ENCODE peak calls at places on chromosomes 7 and 10, in four cellular contexts. J is activated B cell treated with CpG ODN at 0.5 μM for 24 hours, F is neural crest cell, M is progenitor cell of endocrine pancreas. B is an unnamed sample.

GRCh38 chr10:15300145-15300544 is 70.9 kb downstream of the FAM171A1 start:
- DNase-seq in J (no peak), F (no peak), M (no peak), B (no peak)

GRCh38 chr10:86667421-86668181 is 710 bp upstream of the LDB3 start:
- DNase-seq in J (no peak), F (no peak), M (no peak), B (no peak)

GRCh38 chr7:144391823-144392255 is 11.7 kb downstream of the NOBOX start:
- DNase-seq in J (no peak), F (peak), M (no peak), B (no peak)

GRCh38 chr10:98916751-98917150 is 318.9 kb downstream of the HPSE2 start:
- DNase-seq in J (no peak), F (no peak), M (no peak), B (no peak)

GRCh38 chr10:35498693-35499092 is 106.4 kb upstream of the GJD4 start:
- DNase-seq in J (no peak), F (no peak), M (no peak), B (no peak)

GRCh38 chr10:90308223-90308622 is 549.6 kb downstream of the HTR7 start:
- DNase-seq in J (no peak), F (no peak), M (no peak), B (no peak)

GRCh38 chr10:23540401-23540800 is 101.5 kb downstream of the OTUD1 start:
- DNase-seq in J (no peak), F (no peak), M (no peak), B (no peak)

GRCh38 chr10:103542764-103543616 is 49.5 kb downstream of the NEURL1 start:
- DNase-seq in J (no peak), F (peak), M (no peak), B (no peak)

GRCh38 chr7:28993371-28993770 is 35.2 kb upstream of the TRIL start:
- DNase-seq in J (no peak), F (no peak), M (no peak), B (no peak)

GRCh38 chr7:79287976-79288375 is 165.5 kb downstream of the MAGI2 start:
- DNase-seq in J (no peak), F (no peak), M (no peak), B (no peak)

GRCh38 chr10:3803295-3803883 is 18.4 kb upstream of the KLF6 start:
- DNase-seq in J (no peak), F (no peak), M (no peak), B (peak)

GRCh38 chr10:35259769-35260397 is 76.4 kb upstream of the CCNY start:
- DNase-seq in J (no peak), F (no peak), M (no peak), B (no peak)

GRCh38 chr10:4535531-4535930 is 290.5 kb upstream of the AKR1E2 start:
- DNase-seq in J (no peak), F (no peak), M (no peak), B (no peak)

GRCh38 chr10:92354587-92354986 is 63.6 kb downstream of the MARCHF5 start:
- DNase-seq in J (no peak), F (no peak), M (no peak), B (no peak)

GRCh38 chr7:3232228-3232627 is 68.8 kb upstream of the SDK1 start:
- DNase-seq in J (no peak), F (no peak), M (no peak), B (no peak)

GRCh38 chr7:140217750-140218501 is 41.1 kb upstream of the KDM7A start:
- DNase-seq in J (no peak), F (no peak), M (no peak), B (no peak)

GRCh38 chr7:149209518-149210269 is 14.3 kb downstream of the ZNF282 start:
- DNase-seq in J (no peak), F (peak), M (no peak), B (no peak)

GRCh38 chr10:1553951-1554350 is 183.4 kb downstream of the ADARB2 start:
- DNase-seq in J (no peak), F (no peak), M (no peak), B (peak)

GRCh38 chr7:109476409-109476808 is 906.7 kb downstream of the DNAJB9 start:
- DNase-seq in J (no peak), F (no peak), M (no peak), B (no peak)

GRCh38 chr7:11858668-11859302 is 26.8 kb upstream of the THSD7A start:
- DNase-seq in J (no peak), F (no peak), M (no peak), B (no peak)

GRCh38 chr7:22457471-22457870 is 42.5 kb downstream of the STEAP1B start:
- DNase-seq in J (no peak), F (no peak), M (no peak), B (no peak)

GRCh38 chr7:158829021-158829341 is 328 bp downstream of the ESYT2 start:
- DNase-seq in J (no peak), F (peak), M (peak), B (peak)

GRCh38 chr7:17248527-17248926 is 49.9 kb upstream of the AHR start:
- DNase-seq in J (no peak), F (no peak), M (no peak), B (no peak)

GRCh38 chr10:35074266-35074665 is 15.9 kb downstream of the CUL2 start:
- DNase-seq in J (no peak), F (no peak), M (no peak), B (no peak)

GRCh38 chr10:14696763-14697321 is 77.9 kb downstream of the FAM107B start:
- DNase-seq in J (no peak), F (no peak), M (no peak), B (no peak)

GRCh38 chr7:157425761-157426160 is 89.0 kb downstream of the DNAJB6 start:
- DNase-seq in J (no peak), F (no peak), M (no peak), B (no peak)

GRCh38 chr7:2932761-2933251 is 88.7 kb upstream of the GNA12 start:
- DNase-seq in J (no peak), F (no peak), M (no peak), B (peak)

GRCh38 chr10:71438761-71439160 is 42.0 kb downstream of the CDH23 start:
- DNase-seq in J (no peak), F (no peak), M (no peak), B (no peak)

GRCh38 chr7:42237891-42238531 is 1.0 kb upstream of the GLI3 start:
- DNase-seq in J (no peak), F (peak), M (peak), B (no peak)

GRCh38 chr10:48456361-48456804 is 148.5 kb downstream of the ARHGAP22 start:
- DNase-seq in J (peak), F (no peak), M (no peak), B (peak)

GRCh38 chr7:131620673-131621609 is 64.5 kb upstream of the PODXL start:
- DNase-seq in J (no peak), F (no peak), M (no peak), B (no peak)

GRCh38 chr7:64872809-64873500 is 30.1 kb upstream of the ZNF273 start:
- DNase-seq in J (no peak), F (no peak), M (no peak), B (no peak)

GRCh38 chr10:8586504-8586903 is 532.0 kb downstream of the GATA3 start:
- DNase-seq in J (no peak), F (no peak), M (no peak), B (no peak)

GRCh38 chr10:128125944-128126764 is at the start of gene MKI67:
- DNase-seq in J (peak), F (peak), M (peak), B (peak)

GRCh38 chr7:64876792-64877713 is 26.0 kb upstream of the ZNF273 start:
- DNase-seq in J (peak), F (peak), M (no peak), B (no peak)

GRCh38 chr10:92747600-92747999 is 57.8 kb downstream of the HHEX start:
- DNase-seq in J (no peak), F (no peak), M (no peak), B (no peak)

GRCh38 chr7:121431996-121432395 is 35.9 kb upstream of the FAM3C start:
- DNase-seq in J (no peak), F (no peak), M (no peak), B (no peak)

GRCh38 chr7:151003572-151003971 is 12.8 kb downstream of the NOS3 start:
- DNase-seq in J (no peak), F (no peak), M (no peak), B (no peak)
- TF ChIP-seq CTCF in J (no peak), F (no peak), M (no peak), B (no peak)

DNA sequence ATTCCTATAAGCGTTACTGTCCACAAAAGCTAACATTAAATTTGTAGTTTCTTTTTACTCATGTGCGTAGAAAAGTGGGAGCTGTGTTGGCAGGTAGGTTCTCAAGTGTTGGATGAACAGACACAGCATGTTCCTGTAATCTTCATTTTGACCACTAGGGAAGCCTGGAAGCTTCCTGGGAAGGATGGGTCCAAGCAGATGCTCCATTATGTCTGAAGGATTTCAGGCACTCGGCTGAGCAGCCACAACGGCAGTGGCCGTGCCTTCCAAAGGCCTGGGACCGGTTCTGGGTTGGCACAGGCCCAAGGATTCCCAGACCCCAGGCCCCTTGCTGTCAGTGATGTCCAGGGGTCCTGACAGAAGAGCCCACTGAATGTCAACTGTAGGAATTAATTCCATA is 386.3 kb downstream of the TNS3 start:
- DNase-seq in J (no peak), F (no peak), M (no peak), B (no peak)
- TF ChIP-seq CTCF in J (no peak), F (peak), M (peak), B (peak)

DNA sequence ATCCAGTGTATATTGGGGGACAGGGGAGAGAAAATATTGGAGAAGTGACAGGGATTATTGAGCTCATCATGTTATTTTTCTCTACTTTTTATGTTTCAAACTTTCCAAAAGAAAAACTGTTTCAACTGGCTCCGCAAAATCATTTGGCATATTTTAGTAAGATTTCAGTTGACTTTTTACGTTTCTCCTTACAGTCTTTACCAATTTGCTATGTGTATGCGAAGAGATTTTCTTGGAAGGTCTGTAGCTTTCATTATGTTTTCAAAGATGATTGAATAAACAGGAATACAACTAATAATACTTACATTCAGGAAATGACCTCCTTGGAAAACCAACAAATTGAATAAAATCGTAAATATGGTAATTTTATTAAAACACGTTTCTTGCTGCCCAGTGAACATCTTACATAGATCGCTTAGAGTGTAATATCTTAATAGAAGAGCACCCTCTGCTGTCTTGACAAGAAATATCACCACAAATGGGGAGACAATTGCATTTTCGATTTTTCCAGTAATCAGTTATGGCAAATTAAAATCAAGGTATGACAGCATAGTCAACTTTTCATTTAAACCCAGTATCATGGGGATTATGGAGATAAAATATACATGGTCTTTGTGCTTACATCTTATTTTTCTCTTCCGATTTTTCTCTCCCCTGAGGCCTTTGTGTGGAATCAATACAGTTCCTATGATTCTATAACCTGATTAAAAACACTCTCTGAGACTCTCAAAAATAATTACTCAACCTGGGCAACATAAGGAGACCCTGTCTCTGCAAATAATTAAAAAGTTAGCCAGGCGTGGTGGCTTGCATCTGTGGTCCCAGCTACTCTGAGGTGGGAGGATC is 43.1 kb downstream of the MBL2 start:
- DNase-seq in J (no peak), F (no peak), M (no peak), B (no peak)
- TF ChIP-seq CTCF in J (no peak), F (peak), M (peak), B (peak)

GRCh38 chr7:223861-224260 is 31.5 kb downstream of the FAM20C start:
- DNase-seq in J (no peak), F (no peak), M (no peak), B (no peak)
- TF ChIP-seq CTCF in J (no peak), F (no peak), M (no peak), B (no peak)

GRCh38 chr7:4738711-4739527 is 36.5 kb upstream of the AP5Z1 start:
- DNase-seq in J (no peak), F (peak), M (no peak), B (peak)

GRCh38 chr7:4740796-4741195 is 34.6 kb upstream of the AP5Z1 start:
- DNase-seq in J (no peak), F (no peak), M (no peak), B (no peak)

GRCh38 chr7:4742051-4742573 is 33.3 kb upstream of the AP5Z1 start:
- DNase-seq in J (no peak), F (no peak), M (no peak), B (no peak)

GRCh38 chr7:4737300-4737699 is 38.1 kb upstream of the AP5Z1 start:
- DNase-seq in J (no peak), F (no peak), M (no peak), B (no peak)

DNA sequence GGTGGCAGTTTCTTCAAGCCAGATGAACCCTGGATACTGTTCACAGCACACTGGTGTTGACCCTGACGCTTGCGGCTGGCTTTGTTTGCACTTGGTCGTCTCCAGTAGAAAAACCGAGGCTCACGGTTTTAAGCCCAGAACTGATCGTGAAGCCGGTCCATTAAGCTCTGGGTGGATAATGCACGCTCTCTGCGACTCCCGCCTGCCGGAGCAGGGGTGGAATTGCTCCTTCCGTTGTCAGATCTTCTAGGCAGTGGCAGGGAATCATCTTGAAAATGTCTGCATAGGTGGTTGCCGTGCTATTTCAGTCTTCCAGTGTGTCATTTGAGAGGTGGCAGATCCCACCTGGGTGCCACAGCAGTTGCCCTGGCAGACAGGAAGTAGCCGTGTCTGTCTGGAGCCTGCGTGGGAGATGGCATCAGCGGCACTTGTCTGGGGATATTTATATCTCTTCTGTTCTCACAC is 35.9 kb upstream of the AP5Z1 start:
- DNase-seq in J (no peak), F (no peak), M (no peak), B (no peak)
- TF ChIP-seq CTCF in J (no peak), F (peak), M (peak), B (no peak)

DNA sequence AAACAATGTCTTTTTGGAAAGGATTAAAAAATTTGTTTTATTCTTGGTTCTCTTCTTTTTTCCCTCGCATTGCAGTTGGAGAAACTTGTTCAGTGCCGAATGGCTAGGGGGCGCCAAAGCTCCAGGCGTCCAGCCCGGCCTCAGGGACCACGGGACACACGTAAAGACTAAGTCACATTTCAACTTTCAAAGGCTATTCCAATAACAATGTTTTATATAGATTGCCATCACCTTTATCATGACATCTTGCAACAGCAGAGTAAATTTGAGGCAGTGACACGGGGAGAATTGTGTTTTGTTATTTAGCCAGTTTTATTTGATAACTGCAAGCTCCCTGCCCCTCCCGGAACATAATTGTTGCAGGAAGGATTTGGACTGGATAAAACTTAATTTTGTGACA is 2.2 kb upstream of the IGFBP3 start:
- DNase-seq in J (no peak), F (peak), M (peak), B (no peak)
- TF ChIP-seq CTCF in J (no peak), F (peak), M (peak), B (peak)